ENCODE peak calls at places on chromosomes 11 and 22, in six cellular contexts. N is uterus, O is breast epithelium, B is keratinocyte, P is foreskin fibroblast, I is astrocyte of the spinal cord. H is an unnamed sample.

GRCh38 chr22:36415415-36416168 is 27.8 kb upstream of the MYH9 start:
- DNase-seq in B (no peak), I (no peak), O (no peak), N (no peak), P (peak), H (no peak)

GRCh38 chr11:27158763-27159679 is 118.4 kb downstream of the BBOX1 start:
- DNase-seq in P (peak), O (peak), I (peak), B (peak), N (peak), H (peak)

GRCh38 chr11:21410513-21410912 is 741.1 kb downstream of the NELL1 start:
- DNase-seq in B (no peak), N (no peak), O (no peak), I (no peak), P (no peak), H (no peak)

GRCh38 chr11:116194156-116194904 is 578.5 kb downstream of the BUD13 start:
- DNase-seq in I (no peak), N (no peak), O (no peak), B (no peak), P (no peak), H (no peak)

GRCh38 chr11:75014129-75014528 is 25.4 kb downstream of the NEU3 start:
- DNase-seq in P (peak), O (no peak), B (no peak), N (no peak), I (peak), H (peak)

GRCh38 chr11:69930081-69931059 is 111.2 kb upstream of the FGF3 start:
- DNase-seq in N (no peak), P (no peak), B (no peak), O (no peak), I (no peak), H (no peak)

GRCh38 chr11:64609436-64610047 is 18.5 kb downstream of the SLC22A12 start:
- DNase-seq in N (no peak), P (no peak), O (no peak), I (no peak), B (no peak), H (no peak)

GRCh38 chr11:16925495-16926065 is 88.6 kb downstream of the PLEKHA7 start:
- DNase-seq in B (peak), I (peak), P (peak), O (peak), N (no peak), H (no peak)

GRCh38 chr22:36384766-36385400 is 2.9 kb downstream of the MYH9 start:
- DNase-seq in B (no peak), P (peak), N (peak), I (peak), O (no peak), H (peak)

GRCh38 chr22:33513388-33514336 is 406.6 kb downstream of the LARGE1 start:
- DNase-seq in O (no peak), B (no peak), N (no peak), P (no peak), I (no peak), H (peak)

GRCh38 chr11:74680703-74681531 is 50.3 kb downstream of the CHRDL2 start:
- DNase-seq in B (no peak), P (no peak), N (peak), I (no peak), O (peak), H (no peak)

GRCh38 chr11:65274734-65275682 is 13.2 kb downstream of the POLA2 start:
- DNase-seq in P (peak), N (peak), O (peak), B (no peak), I (peak), H (peak)

GRCh38 chr11:80593981-80594380 is 1153.2 kb upstream of the TENM4 start:
- DNase-seq in O (no peak), B (peak), N (no peak), P (no peak), I (peak), H (peak)

GRCh38 chr11:61949169-61950034 is 749 bp upstream of the BEST1 start:
- DNase-seq in I (peak), N (peak), P (peak), B (no peak), O (peak), H (peak)

GRCh38 chr22:43862882-43863202 is 529 bp upstream of the SULT4A1 start:
- DNase-seq in I (no peak), N (no peak), B (no peak), P (no peak), O (no peak), H (no peak)

GRCh38 chr22:22745225-22746060 is 101.0 kb downstream of the GGTLC2 start:
- DNase-seq in B (no peak), I (no peak), N (no peak), P (peak), O (no peak), H (peak)

GRCh38 chr11:35372565-35373283 is 46.6 kb downstream of the SLC1A2 start:
- DNase-seq in B (no peak), O (no peak), I (no peak), P (no peak), N (no peak), H (no peak)

GRCh38 chr11:73965076-73965763 is 14.4 kb downstream of the DNAJB13 start:
- DNase-seq in B (no peak), P (peak), N (no peak), O (no peak), I (no peak), H (peak)

GRCh38 chr22:37686002-37686982 is at the start of gene NOL12:
- DNase-seq in I (peak), P (peak), B (no peak), N (peak), O (peak), H (peak)

GRCh38 chr22:41742918-41743317 is 43.6 kb downstream of the MEI1 start:
- DNase-seq in N (no peak), I (no peak), B (no peak), O (no peak), P (no peak), H (no peak)
- H3K4me3 ChIP-seq in N (no peak), I (no peak), B (no peak), O (no peak), P (no peak), H (no peak)

DNA sequence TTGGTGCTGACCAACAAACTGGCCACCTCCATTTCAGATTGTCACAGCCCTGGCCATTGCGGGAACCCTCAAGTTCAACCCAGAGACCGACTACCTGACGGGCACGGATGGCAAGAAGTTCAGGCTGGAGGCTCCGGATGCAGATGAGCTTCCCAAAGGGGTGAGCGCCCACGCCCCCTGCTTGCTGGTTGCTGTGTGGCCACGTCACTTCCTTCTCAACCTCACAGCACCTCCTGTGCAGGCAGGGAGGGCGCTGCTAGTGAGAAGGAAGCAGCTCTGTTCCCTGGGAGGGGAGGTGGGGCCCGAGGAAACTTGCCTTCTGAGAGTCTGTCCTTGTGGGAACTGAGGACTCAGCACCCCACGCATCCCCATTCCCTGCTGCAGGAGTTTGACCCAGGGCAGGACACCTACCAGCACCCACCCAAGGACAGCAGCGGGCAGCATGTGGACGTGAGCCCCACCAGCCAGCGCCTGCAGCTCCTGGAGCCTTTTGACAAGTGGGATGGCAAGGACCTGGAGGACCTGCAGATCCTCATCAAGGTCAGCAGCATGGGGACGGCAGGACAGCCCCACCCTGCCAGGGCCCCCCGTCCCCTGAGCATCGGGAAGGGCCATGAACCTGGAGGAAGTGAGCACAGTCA is 19.3 kb downstream of the POLR3H start:
- DNase-seq in P (peak), I (no peak), N (no peak), B (no peak), O (no peak), H (no peak)
- TF ChIP-seq CTCF in P (no peak), I (no peak), N (no peak), B (no peak), O (no peak), H (no peak)

GRCh38 chr22:40176921-40177737 is 596 bp upstream of the TNRC6B start:
- DNase-seq in I (peak), B (peak), P (peak), O (no peak), N (peak), H (peak)
- H3K4me3 ChIP-seq in I (peak), B (peak), P (peak), O (peak), N (peak), H (peak)

DNA sequence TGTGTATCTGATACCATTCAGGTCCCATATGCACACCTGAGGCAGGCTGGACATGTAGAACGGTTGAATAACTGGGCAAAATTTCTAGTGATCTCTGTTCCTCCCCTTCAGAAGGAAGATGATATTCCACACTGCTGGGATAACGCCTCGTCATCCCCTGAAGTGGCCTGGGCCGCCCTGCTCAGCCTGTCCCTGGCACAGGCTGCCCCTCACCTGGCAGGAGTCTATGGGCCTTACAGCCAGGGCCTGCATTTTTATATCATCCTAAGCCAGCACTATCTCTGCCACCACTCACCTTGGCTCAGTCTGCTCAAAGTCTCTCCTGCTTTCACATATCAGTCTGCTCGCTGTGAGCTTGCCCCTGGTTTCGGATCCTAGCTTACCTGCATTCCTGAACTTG is 209.2 kb downstream of the CSNK2A3 start:
- DNase-seq in B (no peak), N (no peak), O (no peak), P (no peak), I (no peak), H (no peak)
- TF ChIP-seq CTCF in B (no peak), N (no peak), O (no peak), P (no peak), I (no peak), H (no peak)

DNA sequence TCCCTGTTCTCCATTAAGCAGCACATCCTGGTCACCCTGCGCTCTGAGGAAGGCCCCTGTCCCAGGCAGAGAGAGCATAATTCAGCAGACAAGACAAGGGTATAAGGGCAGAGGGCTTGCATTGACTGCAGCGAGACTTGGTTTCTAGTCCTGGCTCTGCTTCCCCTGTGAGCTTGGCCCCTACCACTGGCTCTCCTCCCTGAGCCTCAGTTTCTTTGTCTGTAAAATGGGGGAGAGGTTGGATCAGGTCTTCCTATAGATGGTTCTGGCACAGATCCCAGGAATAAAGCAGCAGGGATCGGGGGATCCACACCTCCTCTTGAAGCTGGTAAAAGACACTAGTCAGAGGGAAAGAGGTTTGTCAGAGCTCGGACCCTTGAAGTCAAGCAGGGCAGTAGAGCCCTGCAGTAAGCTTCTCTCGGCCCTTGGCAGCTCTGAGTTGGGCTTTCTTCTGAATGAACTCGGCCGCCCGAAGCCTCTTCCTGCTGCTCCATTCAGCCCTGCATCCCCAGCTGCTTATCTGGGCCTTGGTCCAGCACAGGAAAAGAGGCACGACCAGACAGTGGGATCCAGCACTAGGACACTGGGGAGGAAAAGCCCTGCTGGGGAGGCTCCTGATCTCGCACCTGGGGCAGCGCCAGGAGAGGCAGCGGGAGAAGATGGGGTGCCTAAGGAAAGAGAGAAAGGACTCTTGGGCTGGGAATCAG is 2.1 kb downstream of the CREB3L1 start:
- DNase-seq in O (no peak), B (no peak), N (peak), P (peak), I (peak), H (peak)
- H3K4me3 ChIP-seq in O (peak), B (no peak), N (no peak), P (peak), I (peak), H (peak)

GRCh38 chr22:39926175-39927152 is 25.6 kb downstream of the GRAP2 start:
- DNase-seq in B (no peak), N (no peak), I (no peak), O (no peak), P (no peak), H (no peak)

GRCh38 chr22:39928556-39929401 is 27.9 kb downstream of the GRAP2 start:
- DNase-seq in I (no peak), B (peak), N (no peak), P (no peak), O (no peak), H (no peak)

GRCh38 chr22:39924286-39924685 is 23.4 kb downstream of the GRAP2 start:
- DNase-seq in P (no peak), B (no peak), I (no peak), O (no peak), N (no peak), H (no peak)

GRCh38 chr22:39925273-39925672 is 24.4 kb downstream of the GRAP2 start:
- DNase-seq in N (no peak), O (no peak), B (no peak), P (no peak), I (no peak), H (no peak)

DNA sequence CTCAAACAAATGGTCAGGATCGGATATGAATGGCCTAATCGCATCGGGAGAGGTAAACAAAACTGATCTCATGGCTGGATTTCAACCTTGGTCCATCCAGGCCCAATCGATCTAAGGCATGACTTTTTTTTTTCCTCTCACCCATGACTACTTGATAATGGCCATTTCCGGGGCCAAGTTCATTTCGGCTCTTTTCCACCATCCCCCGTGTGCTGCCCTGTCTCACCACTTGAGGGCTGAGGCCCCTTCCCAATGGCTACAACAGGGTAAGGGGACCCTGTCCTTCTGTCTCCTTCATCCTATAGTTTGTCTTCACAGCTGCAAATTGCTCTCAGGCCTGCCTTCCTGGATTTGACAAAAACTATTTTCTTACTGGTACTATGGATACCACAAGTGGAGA is 26.7 kb downstream of the GRAP2 start:
- DNase-seq in P (no peak), I (no peak), O (no peak), N (no peak), B (no peak), H (no peak)
- TF ChIP-seq CTCF in P (no peak), I (no peak), O (no peak), N (no peak), B (peak), H (peak)

GRCh38 chr22:26513852-26514251 is 1.6 kb upstream of the TFIP11 start:
- DNase-seq in N (no peak), P (peak), I (no peak), B (no peak), O (no peak), H (no peak)
- H3K4me3 ChIP-seq in N (no peak), P (peak), I (no peak), B (no peak), O (no peak), H (no peak)

GRCh38 chr11:31799036-31799793 is 11.9 kb downstream of the PAX6 start:
- DNase-seq in O (no peak), P (no peak), I (no peak), B (no peak), N (no peak), H (no peak)
- TF ChIP-seq CTCF in O (no peak), P (no peak), I (no peak), B (no peak), N (no peak), H (no peak)

GRCh38 chr22:49998718-49999062 is 13.9 kb downstream of the IL17REL start:
- DNase-seq in O (no peak), I (no peak), P (no peak), B (no peak), N (no peak), H (no peak)

GRCh38 chr22:50000587-50001387 is 11.8 kb downstream of the IL17REL start:
- DNase-seq in I (no peak), P (no peak), B (no peak), O (no peak), N (no peak), H (no peak)

GRCh38 chr22:49999063-49999900 is 13.3 kb downstream of the IL17REL start:
- DNase-seq in N (no peak), O (no peak), P (peak), B (no peak), I (no peak), H (no peak)

GRCh38 chr22:50001388-50002231 is 11.0 kb downstream of the IL17REL start:
- DNase-seq in B (no peak), P (no peak), N (no peak), I (no peak), O (no peak), H (no peak)

GRCh38 chr22:49999901-50000586 is 12.5 kb downstream of the IL17REL start:
- DNase-seq in P (no peak), I (no peak), N (no peak), O (no peak), B (no peak), H (no peak)
- H3K4me3 ChIP-seq in P (no peak), I (no peak), N (no peak), O (peak), B (no peak), H (no peak)